ENCODE peak calls at places on chromosomes 13 and 19, in four cellular contexts. One of them, this sample, is unnamed.

GRCh38 chr19:7868671-7869452 is 5.3 kb downstream of the PRR36 start:
- DNase-seq in K562: peak; percentile 89
- DNase-seq in HepG2: peak; percentile 87
- DNase-seq in HCT116: peak; percentile 92
- DNase-seq in this sample: no peak

GRCh38 chr13:114230117-114230516 is 4.6 kb upstream of the CDC16 start:
- DNase-seq in K562: no peak
- DNase-seq in HCT116: no peak
- DNase-seq in HepG2: no peak
- DNase-seq in this sample: no peak

GRCh38 chr13:44715287-44716224 is 139.4 kb upstream of the TSC22D1 start:
- DNase-seq in K562: no peak
- DNase-seq in HepG2: no peak
- DNase-seq in HCT116: no peak
- DNase-seq in this sample: no peak

GRCh38 chr13:109481046-109481445 is 305.3 kb downstream of the IRS2 start:
- DNase-seq in HepG2: no peak
- DNase-seq in HCT116: no peak
- DNase-seq in K562: no peak
- DNase-seq in this sample: no peak

GRCh38 chr13:97329331-97329730 is 104.6 kb upstream of the RAP2A start:
- DNase-seq in HCT116: no peak
- DNase-seq in K562: no peak
- DNase-seq in HepG2: no peak
- DNase-seq in this sample: no peak

GRCh38 chr19:16435238-16435911 is 36.4 kb downstream of the EPS15L1 start:
- DNase-seq in K562: peak; percentile 24
- DNase-seq in HepG2: no peak
- DNase-seq in HCT116: no peak
- DNase-seq in this sample: no peak

GRCh38 chr19:51250786-51251452 is at the start of gene SIGLECL1:
- DNase-seq in K562: peak; percentile 22
- DNase-seq in HCT116: no peak
- DNase-seq in HepG2: no peak
- DNase-seq in this sample: no peak

GRCh38 chr13:75195479-75196111 is 286.4 kb downstream of the TBC1D4 start:
- DNase-seq in HepG2: no peak
- DNase-seq in K562: no peak
- DNase-seq in HCT116: no peak
- DNase-seq in this sample: no peak

GRCh38 chr13:108176685-108177274 is 38.6 kb downstream of the LIG4 start:
- DNase-seq in HCT116: peak; percentile 36
- DNase-seq in HepG2: peak; percentile 42
- DNase-seq in K562: peak; percentile 36
- DNase-seq in this sample: no peak

GRCh38 chr19:17331254-17331558 is 3.4 kb downstream of the ANO8 start:
- DNase-seq in HepG2: no peak
- DNase-seq in K562: no peak
- DNase-seq in HCT116: no peak
- DNase-seq in this sample: no peak

GRCh38 chr19:12782424-12783225 is 7.3 kb upstream of the HOOK2 start:
- DNase-seq in K562: peak; percentile 87
- DNase-seq in HCT116: no peak
- DNase-seq in HepG2: no peak
- DNase-seq in this sample: no peak

GRCh38 chr13:46575321-46575721 is 22.4 kb downstream of the LRCH1 start:
- DNase-seq in HepG2: no peak
- DNase-seq in HCT116: no peak
- DNase-seq in K562: no peak
- DNase-seq in this sample: no peak

GRCh38 chr19:32945260-32945659 is 26.5 kb downstream of the CEP89 start:
- DNase-seq in HepG2: no peak
- DNase-seq in K562: no peak
- DNase-seq in HCT116: no peak
- DNase-seq in this sample: no peak

GRCh38 chr13:94722596-94722995 is 10.3 kb upstream of the SOX21 start:
- DNase-seq in HCT116: no peak
- DNase-seq in HepG2: no peak
- DNase-seq in K562: no peak
- DNase-seq in this sample: no peak

GRCh38 chr19:14375582-14376291 is 5.5 kb upstream of the ADGRE5 start:
- DNase-seq in HCT116: no peak
- DNase-seq in K562: no peak
- DNase-seq in HepG2: no peak
- DNase-seq in this sample: no peak

GRCh38 chr13:102020611-102021216 is 381.1 kb downstream of the FGF14 start:
- DNase-seq in HepG2: no peak
- DNase-seq in HCT116: no peak
- DNase-seq in K562: no peak
- DNase-seq in this sample: no peak

GRCh38 chr19:29686285-29686805 is 21.1 kb downstream of the PLEKHF1 start:
- DNase-seq in HepG2: no peak
- DNase-seq in K562: no peak
- DNase-seq in HCT116: no peak
- DNase-seq in this sample: no peak

GRCh38 chr13:102869948-102870676 is 24.3 kb downstream of the ERCC5 start:
- DNase-seq in K562: no peak
- DNase-seq in HCT116: no peak
- DNase-seq in HepG2: no peak
- DNase-seq in this sample: no peak

GRCh38 chr13:50326746-50327145 is 311.5 kb downstream of the KCNRG start:
- DNase-seq in K562: no peak
- DNase-seq in HepG2: no peak
- DNase-seq in HCT116: no peak
- DNase-seq in this sample: no peak

GRCh38 chr13:52737900-52738299 is 1.7 kb downstream of the CNMD start:
- DNase-seq in HepG2: no peak
- DNase-seq in K562: no peak
- DNase-seq in HCT116: no peak
- DNase-seq in this sample: no peak

GRCh38 chr13:99303863-99304521 is 3.2 kb downstream of the GPR183 start:
- DNase-seq in K562: no peak
- DNase-seq in HCT116: no peak
- DNase-seq in HepG2: no peak
- DNase-seq in this sample: no peak

GRCh38 chr13:72648513-72649065 is 78.8 kb downstream of the MZT1 start:
- DNase-seq in HCT116: peak; percentile 1
- DNase-seq in K562: no peak
- DNase-seq in HepG2: no peak
- DNase-seq in this sample: no peak

GRCh38 chr19:15452111-15453047 is 2.6 kb upstream of the WIZ start:
- DNase-seq in HCT116: peak; percentile 91
- DNase-seq in K562: peak; percentile 99
- DNase-seq in HepG2: peak; percentile 69
- DNase-seq in this sample: no peak

GRCh38 chr19:31096047-31096446 is 253.2 kb downstream of the TSHZ3 start:
- DNase-seq in HepG2: no peak
- DNase-seq in HCT116: no peak
- DNase-seq in K562: peak; percentile 9
- DNase-seq in this sample: no peak

GRCh38 chr19:15328312-15328711 is 4.0 kb downstream of the BRD4 start:
- DNase-seq in K562: no peak
- DNase-seq in HepG2: no peak
- DNase-seq in HCT116: no peak
- DNase-seq in this sample: no peak

GRCh38 chr19:19387108-19387507 is 18.4 kb upstream of the GATAD2A start:
- DNase-seq in K562: no peak
- DNase-seq in HepG2: no peak
- DNase-seq in HCT116: no peak
- DNase-seq in this sample: no peak

GRCh38 chr19:40960062-40960685 is 30.9 kb upstream of the CYP2B6 start:
- DNase-seq in HCT116: no peak
- DNase-seq in HepG2: no peak
- DNase-seq in K562: no peak
- DNase-seq in this sample: no peak

GRCh38 chr13:107250626-107251025 is 682.7 kb upstream of the ARGLU1 start:
- DNase-seq in HepG2: no peak
- DNase-seq in HCT116: no peak
- DNase-seq in K562: no peak
- DNase-seq in this sample: no peak

GRCh38 chr19:1618157-1619093 is 13.2 kb upstream of the UQCR11 start:
- DNase-seq in K562: peak; percentile 46
- DNase-seq in HepG2: peak; percentile 41
- DNase-seq in HCT116: peak; percentile 29
- DNase-seq in this sample: no peak

GRCh38 chr13:21079761-21080730 is 18.7 kb upstream of the LATS2 start:
- DNase-seq in HCT116: no peak
- DNase-seq in K562: no peak
- DNase-seq in HepG2: peak; percentile 19
- DNase-seq in this sample: no peak

GRCh38 chr13:113649212-113649611 is 8.8 kb downstream of the ATP4B start:
- DNase-seq in HepG2: no peak
- DNase-seq in HCT116: no peak
- DNase-seq in K562: no peak
- DNase-seq in this sample: no peak

GRCh38 chr13:43865892-43866291 is 13.6 kb downstream of the CCDC122 start:
- DNase-seq in HepG2: no peak
- DNase-seq in HCT116: peak; percentile 43
- DNase-seq in K562: no peak
- DNase-seq in this sample: no peak

GRCh38 chr19:46470376-46470775 is 987 bp downstream of the PNMA8A start:
- DNase-seq in K562: no peak
- DNase-seq in HepG2: no peak
- DNase-seq in HCT116: no peak
- DNase-seq in this sample: no peak

GRCh38 chr13:48094404-48094780 is 512 bp downstream of the MED4 start:
- DNase-seq in HepG2: no peak
- DNase-seq in K562: peak; percentile 21
- DNase-seq in HCT116: no peak
- DNase-seq in this sample: no peak

GRCh38 chr13:53250272-53250875 is 221.8 kb downstream of the OLFM4 start:
- DNase-seq in K562: peak; percentile 27
- DNase-seq in HepG2: peak; percentile 74
- DNase-seq in HCT116: peak; percentile 56
- DNase-seq in this sample: peak; percentile 28

GRCh38 chr19:926595-927043 is 784 bp downstream of the ARID3A start:
- DNase-seq in K562: peak; percentile 57
- DNase-seq in HCT116: no peak
- DNase-seq in HepG2: no peak
- DNase-seq in this sample: no peak

GRCh38 chr13:76596216-76596615 is 290.0 kb downstream of the KCTD12 start:
- DNase-seq in K562: no peak
- DNase-seq in HCT116: no peak
- DNase-seq in HepG2: no peak
- DNase-seq in this sample: no peak

GRCh38 chr19:39031368-39032163 is 783 bp downstream of the FBXO27 start:
- DNase-seq in K562: peak; percentile 95
- DNase-seq in HCT116: peak; percentile 94
- DNase-seq in HepG2: no peak
- DNase-seq in this sample: peak; percentile 100
- TF ChIP-seq REST in K562: no peak
- TF ChIP-seq REST in HCT116: no peak
- TF ChIP-seq REST in HepG2: no peak
- TF ChIP-seq REST in this sample: no peak

GRCh38 chr19:3095375-3096191 is 1.4 kb downstream of the GNA11 start:
- DNase-seq in K562: peak; percentile 40
- DNase-seq in HCT116: no peak
- DNase-seq in HepG2: peak; percentile 62
- DNase-seq in this sample: no peak
- TF ChIP-seq TCF7L2 in K562: no peak
- TF ChIP-seq TCF7L2 in HCT116: no peak
- TF ChIP-seq TCF7L2 in HepG2: no peak
- TF ChIP-seq TCF7L2 in this sample: no peak

GRCh38 chr19:38699647-38700349 is 44.5 kb downstream of the CAPN12 start:
- DNase-seq in HCT116: no peak
- DNase-seq in HepG2: no peak
- DNase-seq in K562: no peak
- DNase-seq in this sample: no peak

GRCh38 chr19:38699027-38699346 is 45.3 kb downstream of the CAPN12 start:
- DNase-seq in K562: no peak
- DNase-seq in HepG2: no peak
- DNase-seq in HCT116: no peak
- DNase-seq in this sample: no peak

GRCh38 chr19:38697641-38698071 is 46.6 kb downstream of the CAPN12 start:
- DNase-seq in HCT116: no peak
- DNase-seq in HepG2: no peak
- DNase-seq in K562: no peak
- DNase-seq in this sample: no peak

GRCh38 chr19:38697197-38697596 is 47.1 kb downstream of the CAPN12 start:
- DNase-seq in K562: no peak
- DNase-seq in HCT116: no peak
- DNase-seq in HepG2: no peak
- DNase-seq in this sample: no peak

DNA sequence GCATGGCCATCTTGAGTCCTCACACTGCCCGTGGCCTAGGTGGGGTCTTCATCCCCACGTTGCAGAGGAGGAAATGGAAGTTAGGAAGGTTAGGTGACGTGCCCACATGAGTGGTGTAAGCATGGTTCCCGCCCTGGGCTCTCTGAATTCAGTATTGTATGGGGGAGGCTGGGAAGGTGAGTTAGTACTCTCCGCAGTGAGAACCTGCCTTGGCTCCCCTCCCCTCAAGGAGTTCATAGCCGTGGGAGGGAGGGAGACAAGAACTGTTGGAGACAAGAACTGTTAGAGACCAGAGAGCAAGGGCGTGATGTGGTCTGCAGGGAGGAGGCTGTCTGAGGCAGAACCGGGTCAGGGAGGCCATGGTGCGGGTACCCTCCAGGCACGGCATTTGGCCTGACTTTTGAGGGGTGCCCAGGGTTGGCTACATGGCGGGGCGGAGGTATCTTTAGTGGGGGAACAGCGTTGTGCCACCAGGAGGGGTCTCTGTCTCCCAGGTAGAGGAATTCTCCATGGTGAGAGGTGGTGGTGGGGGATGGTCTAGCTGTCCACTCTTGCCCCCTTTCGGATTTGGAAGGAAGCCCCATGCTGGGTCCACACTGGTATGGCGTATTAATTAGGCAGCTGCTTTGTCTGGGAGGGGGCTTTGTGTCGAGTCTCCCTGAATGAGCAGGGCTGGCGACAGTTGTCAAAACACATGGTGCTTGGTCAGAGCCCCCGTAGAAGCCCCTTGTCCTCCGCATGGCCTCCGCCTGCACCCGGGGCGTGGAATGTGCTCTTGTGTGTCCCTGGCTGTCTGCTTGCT is 45.8 kb downstream of the CAPN12 start:
- DNase-seq in HCT116: no peak
- DNase-seq in K562: no peak
- DNase-seq in HepG2: no peak
- DNase-seq in this sample: no peak
- TF ChIP-seq SIN3A in HCT116: no peak
- TF ChIP-seq SIN3A in K562: no peak
- TF ChIP-seq SIN3A in HepG2: no peak
- TF ChIP-seq SIN3A in this sample: no peak

GRCh38 chr13:80339841-80340642 is 884 bp downstream of the SPRY2 start:
- DNase-seq in HCT116: no peak
- DNase-seq in K562: peak; percentile 31
- DNase-seq in HepG2: peak; percentile 18
- DNase-seq in this sample: no peak

GRCh38 chr13:80337706-80338105 is 3.2 kb downstream of the SPRY2 start:
- DNase-seq in HCT116: no peak
- DNase-seq in K562: no peak
- DNase-seq in HepG2: no peak
- DNase-seq in this sample: no peak

GRCh38 chr13:80339578-80339840 is 1.4 kb downstream of the SPRY2 start:
- DNase-seq in K562: peak; percentile 11
- DNase-seq in HCT116: no peak
- DNase-seq in HepG2: no peak
- DNase-seq in this sample: no peak

GRCh38 chr13:80340643-80341097 is 256 bp downstream of the SPRY2 start:
- DNase-seq in HCT116: no peak
- DNase-seq in HepG2: peak; percentile 18
- DNase-seq in K562: no peak
- DNase-seq in this sample: no peak

GRCh38 chr13:80338781-80339577 is 1.9 kb downstream of the SPRY2 start:
- DNase-seq in K562: peak; percentile 39
- DNase-seq in HepG2: peak; percentile 23
- DNase-seq in HCT116: no peak
- DNase-seq in this sample: no peak
- TF ChIP-seq REST in K562: no peak
- TF ChIP-seq REST in HepG2: no peak
- TF ChIP-seq REST in HCT116: no peak
- TF ChIP-seq REST in this sample: no peak

This sample was measured in Panc1.